ENCODE peak calls at places on chromosomes 2 and 18, in seven cellular contexts. S is mesenteric fat pad; V is central memory CD4-positive, alpha-beta T cell; G is brain pericyte; Q is ELR; Y is H7; Z is activated effector memory CD4-positive, alpha-beta T cell treated with anti-CD3 and anti-CD28 coated beads, Interleukin-2, amount 50 U/mL, for 16 hours. M is an unnamed sample.

GRCh38 chr18:31195063-31195462 is 32.4 kb upstream of the DSC1 start:
- DNase-seq in S (no peak), V (no peak), G (no peak), Q (no peak), Y (no peak), Z (no peak), M (no peak)

GRCh38 chr2:12340164-12340563 is 376.6 kb upstream of the TRIB2 start:
- DNase-seq in S (no peak), V (no peak), G (no peak), Q (peak; percentile 75), Y (no peak), Z (no peak), M (no peak)

GRCh38 chr2:113105047-113105446 is 22.4 kb upstream of the IL1RN start:
- DNase-seq in S (no peak), V (no peak), G (no peak), Q (peak; percentile 57), Y (no peak), Z (no peak), M (no peak)

GRCh38 chr2:217092710-217093379 is 233.0 kb upstream of the TNP1 start:
- DNase-seq in S (no peak), V (no peak), G (no peak), Q (no peak), Y (no peak), Z (no peak), M (no peak)

GRCh38 chr2:201127570-201127969 is 11.6 kb downstream of the CFLAR start:
- DNase-seq in S (no peak), V (no peak), G (no peak), Q (peak; percentile 72), Y (no peak), Z (peak; percentile 82), M (peak; percentile 81)

GRCh38 chr2:230217424-230217823 is 2.4 kb downstream of the SP110 start:
- DNase-seq in S (no peak), V (no peak), G (no peak), Q (no peak), Y (no peak), Z (no peak), M (no peak)

GRCh38 chr2:31440764-31441163 is 26.2 kb upstream of the XDH start:
- DNase-seq in S (no peak), V (no peak), G (no peak), Q (peak; percentile 87), Y (no peak), Z (no peak), M (no peak)

GRCh38 chr2:8189316-8189715 is 492.5 kb upstream of the ID2 start:
- DNase-seq in S (no peak), V (no peak), G (no peak), Q (no peak), Y (no peak), Z (no peak), M (no peak)

GRCh38 chr18:44759925-44760342 is 79.2 kb downstream of the SETBP1 start:
- DNase-seq in S (no peak), V (no peak), G (no peak), Q (no peak), Y (no peak), Z (no peak), M (no peak)

GRCh38 chr2:137846993-137847392 is 117.3 kb upstream of the HNMT start:
- DNase-seq in S (no peak), V (no peak), G (no peak), Q (no peak), Y (no peak), Z (no peak), M (no peak)

GRCh38 chr2:99977947-99978346 is 164.4 kb downstream of the AFF3 start:
- DNase-seq in S (no peak), V (no peak), G (no peak), Q (no peak), Y (no peak), Z (no peak), M (no peak)

GRCh38 chr2:108922141-108922915 is 66.7 kb downstream of the EDAR start:
- DNase-seq in S (peak; percentile 49), V (no peak), G (no peak), Q (peak; percentile 65), Y (peak; percentile 37), Z (peak; percentile 59), M (peak; percentile 21)

GRCh38 chr2:160575363-160575762 is 81.8 kb upstream of the RBMS1 start:
- DNase-seq in S (no peak), V (no peak), G (no peak), Q (no peak), Y (no peak), Z (no peak), M (no peak)

GRCh38 chr18:23641937-23642666 is 20.6 kb downstream of the ANKRD29 start:
- DNase-seq in S (no peak), V (no peak), G (no peak), Q (no peak), Y (no peak), Z (no peak), M (no peak)

M was measured in DMS 273 treated with DMSO at 0.1 percent for 48 hours.